ENCODE peak calls at places on chromosomes 3 and 15, in seven cellular contexts. S is stomach, X is retinal pigment epithelial cell, P is bronchial epithelial cell, O is epithelial cell of esophagus, A is foreskin fibroblast, G is tibial artery. N is an unnamed sample.

GRCh38 chr3:102200126-102200525 is 234.7 kb upstream of the ZPLD1 start:
- DNase-seq in S (no peak), X (no peak), P (peak; percentile 95), O (peak; percentile 88), A (peak; percentile 41), G (no peak), N (no peak)

GRCh38 chr3:77256584-77257488 is 216.9 kb downstream of the ROBO2 start:
- DNase-seq in S (no peak), X (no peak), P (no peak), O (no peak), A (no peak), G (no peak), N (no peak)

GRCh38 chr3:66110840-66111239 is 72.1 kb upstream of the MAGI1 start:
- DNase-seq in S (no peak), X (no peak), P (peak; percentile 33), O (peak; percentile 29), A (no peak), G (no peak), N (no peak)

GRCh38 chr3:143366672-143367071 is 247.1 kb downstream of the CHST2 start:
- DNase-seq in S (no peak), X (no peak), P (no peak), O (no peak), A (no peak), G (no peak), N (no peak)

GRCh38 chr3:129556890-129557736 is 14.1 kb downstream of the H1-8 start:
- DNase-seq in S (no peak), X (no peak), P (no peak), O (no peak), A (peak; percentile 67), G (peak; percentile 78), N (no peak)

GRCh38 chr3:33758874-33759273 is 39.6 kb upstream of the PDCD6IP start:
- DNase-seq in S (no peak), X (no peak), P (peak; percentile 30), O (peak; percentile 38), A (peak; percentile 37), G (no peak), N (no peak)

GRCh38 chr3:13009132-13009945 is 63.9 kb downstream of the IQSEC1 start:
- DNase-seq in S (peak; percentile 71), X (no peak), P (no peak), O (no peak), A (no peak), G (peak; percentile 72), N (no peak)

GRCh38 chr3:58351920-58352319 is 19.2 kb downstream of the PXK start:
- DNase-seq in S (no peak), X (no peak), P (no peak), O (no peak), A (no peak), G (no peak), N (no peak)

GRCh38 chr3:47613723-47614122 is 35.1 kb upstream of the CSPG5 start:
- DNase-seq in S (no peak), X (no peak), P (no peak), O (no peak), A (no peak), G (no peak), N (no peak)

GRCh38 chr15:82613764-82614163 is 33.4 kb downstream of the CPEB1 start:
- DNase-seq in S (no peak), X (no peak), P (no peak), O (no peak), A (no peak), G (no peak), N (no peak)

GRCh38 chr3:177777699-177778098 is 580.4 kb upstream of the TBL1XR1 start:
- DNase-seq in S (peak; percentile 75), X (no peak), P (peak; percentile 70), O (peak; percentile 79), A (peak; percentile 47), G (no peak), N (no peak)

GRCh38 chr15:82568986-82569385 is 28.7 kb upstream of the RPS17 start:
- DNase-seq in S (no peak), X (no peak), P (no peak), O (no peak), A (no peak), G (no peak), N (no peak)

GRCh38 chr3:171023566-171023965 is 3.0 kb downstream of the SLC2A2 start:
- DNase-seq in S (no peak), X (no peak), P (no peak), O (no peak), A (no peak), G (no peak), N (no peak)

GRCh38 chr3:138125548-138126221 is 6.5 kb downstream of the A4GNT start:
- DNase-seq in S (no peak), X (no peak), P (no peak), O (no peak), A (peak; percentile 22), G (no peak), N (no peak)

GRCh38 chr3:127448671-127449070 is 141.9 kb downstream of the TPRA1 start:
- DNase-seq in S (peak; percentile 23), X (no peak), P (no peak), O (no peak), A (no peak), G (peak; percentile 9), N (no peak)

GRCh38 chr15:51624022-51624421 is 1.5 kb upstream of the DMXL2 start:
- DNase-seq in S (no peak), X (no peak), P (no peak), O (no peak), A (no peak), G (no peak), N (no peak)

GRCh38 chr3:126858887-126859286 is 124.0 kb upstream of the PLXNA1 start:
- DNase-seq in S (no peak), X (no peak), P (peak; percentile 100), O (peak; percentile 99), A (peak; percentile 84), G (no peak), N (peak; percentile 63)

DNA sequence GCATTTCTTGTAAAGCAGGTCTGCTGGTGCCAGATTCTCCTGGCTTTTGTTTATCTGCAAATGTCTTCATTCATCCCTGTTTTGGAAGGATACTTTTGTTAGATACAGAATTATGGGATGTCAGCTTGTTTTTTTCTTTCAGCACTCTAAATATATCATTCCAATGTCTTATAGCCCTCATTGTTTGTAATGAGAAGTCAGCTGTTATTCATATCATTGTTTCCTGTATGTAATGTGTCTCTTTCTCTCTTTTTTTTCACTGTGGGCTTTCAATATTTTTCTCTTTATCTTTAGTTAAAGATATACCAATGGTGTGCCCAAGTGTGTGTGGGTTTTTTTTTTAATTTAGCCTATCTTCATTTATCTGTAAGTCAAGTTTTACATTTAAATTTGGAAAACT is 65.6 kb upstream of the DCP1A start:
- DNase-seq in S (no peak), X (no peak), P (no peak), O (no peak), A (no peak), G (no peak), N (no peak)
- H3K4me3 ChIP-seq in S (no peak overlapping the region), X (no peak overlapping the region), P (no peak overlapping the region), O (no peak overlapping the region), A (no peak overlapping the region), G (no peak overlapping the region), N (no peak overlapping the region)

GRCh38 chr3:158109804-158110657 is at the start of gene RSRC1:
- DNase-seq in S (peak; percentile 84), X (peak; percentile 61), P (peak; percentile 79), O (peak; percentile 94), A (peak; percentile 89), G (peak; percentile 88), N (peak; percentile 47)
- TF ChIP-seq CTCF in S (no peak), X (no peak), P (no peak), O (no peak), A (no peak), G (no peak), N (no peak)

GRCh38 chr3:147395975-147396708 is 10.2 kb downstream of the ZIC4 start:
- DNase-seq in S (no peak), X (no peak), P (no peak), O (no peak), A (no peak), G (no peak), N (no peak)
- H3K4me3 ChIP-seq in S (no peak overlapping the region), X (no peak overlapping the region), P (no peak overlapping the region), O (no peak overlapping the region), A (no peak overlapping the region), G (no peak overlapping the region), N (no peak overlapping the region)

GRCh38 chr15:62323353-62323752 is 158.3 kb upstream of the C2CD4B start:
- DNase-seq in S (no peak), X (no peak), P (no peak), O (no peak), A (no peak), G (no peak), N (no peak)
- TF ChIP-seq CTCF in S (no peak), X (no peak), P (no peak), O (no peak), A (no peak), G (no peak), N (no peak)

DNA sequence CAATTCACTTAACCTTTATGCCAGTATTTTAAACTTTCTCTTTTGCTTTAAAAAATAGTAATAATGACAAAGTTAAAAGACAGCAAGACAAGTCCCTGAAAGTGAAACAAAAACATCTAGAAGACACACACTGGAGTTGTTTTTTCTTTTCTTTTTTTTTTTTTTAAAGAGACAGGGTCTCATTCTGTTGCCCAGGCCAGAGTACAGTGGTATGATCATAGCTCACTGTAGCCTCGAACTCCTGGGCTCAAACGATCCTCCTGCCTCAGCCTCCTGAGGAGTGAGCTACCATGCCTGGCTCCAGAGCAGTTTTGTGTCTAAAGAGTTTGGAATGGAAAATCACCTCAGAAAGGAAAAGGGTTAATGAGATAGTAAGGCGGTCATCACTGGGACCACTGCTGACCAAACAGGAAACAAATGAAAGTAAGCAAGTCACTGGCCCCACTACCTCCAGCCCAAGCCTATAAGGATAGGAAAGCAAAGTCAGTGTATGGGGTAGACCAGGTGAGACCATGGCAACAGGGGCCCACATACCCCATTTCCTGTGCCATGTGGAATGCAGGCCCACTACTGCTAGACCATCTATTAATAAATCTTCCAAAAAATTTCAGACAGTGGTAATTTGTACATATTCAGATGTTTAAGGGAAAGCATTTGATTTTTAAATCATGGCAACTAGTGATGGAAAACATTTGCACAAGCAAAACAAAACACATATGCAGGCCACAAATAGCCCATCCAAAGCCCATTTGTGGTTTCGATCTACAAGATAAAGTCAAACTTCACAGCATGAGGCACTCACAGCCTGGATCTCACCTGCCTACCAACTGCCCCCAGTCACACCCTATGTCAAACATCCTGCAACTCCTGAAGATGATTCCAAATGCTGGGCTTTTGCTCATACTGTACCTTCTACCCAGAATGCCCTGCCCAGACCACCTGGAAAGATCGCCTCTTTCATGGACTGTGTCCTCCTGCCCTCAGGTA is 62.6 kb downstream of the OSBPL10 start:
- DNase-seq in S (no peak), X (no peak), P (no peak), O (no peak), A (no peak), G (no peak), N (no peak)
- H3K4me3 ChIP-seq in S (no peak overlapping the region), X (no peak overlapping the region), P (no peak overlapping the region), O (no peak overlapping the region), A (no peak overlapping the region), G (no peak overlapping the region), N (no peak overlapping the region)

DNA sequence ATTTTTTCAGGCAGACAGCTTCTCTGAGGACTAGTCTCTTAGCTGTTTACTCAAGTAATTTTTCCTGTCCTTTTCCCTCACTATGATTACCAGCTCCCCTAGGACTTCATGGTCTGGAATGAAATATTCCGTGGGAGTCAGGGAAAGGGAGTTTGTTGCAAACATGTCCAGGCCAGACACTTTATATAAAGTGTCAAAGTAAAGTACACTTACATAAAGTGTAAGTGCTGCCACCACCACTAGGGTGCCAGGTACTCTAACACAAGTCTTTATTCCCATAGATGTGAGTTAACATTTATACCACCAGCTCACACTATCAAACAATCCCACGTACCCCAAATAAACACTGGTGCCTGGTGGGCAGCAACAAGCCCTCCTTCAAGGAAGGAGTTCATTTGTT is 179.8 kb downstream of the SNRPN start:
- DNase-seq in S (no peak), X (no peak), P (peak; percentile 15), O (peak; percentile 37), A (no peak), G (no peak), N (no peak)
- TF ChIP-seq CTCF in S (no peak), X (peak; percentile 9), P (peak; percentile 22), O (peak; percentile 35), A (no peak), G (no peak), N (peak; percentile 33)

N was measured in epithelial cell of proximal tubule.